ENCODE peak calls at places on chromosomes 4 and X, in seven cellular contexts. P, G, I, Y, E, L and V are unnamed samples.

GRCh38 chrX:40933132-40934078 is 151.8 kb upstream of the USP9X start:
- DNase-seq in P (peak), G (no peak), I (no peak), Y (no peak), E (peak), L (no peak), V (no peak)

GRCh38 chr4:147916351-147916750 is 184.5 kb downstream of the ARHGAP10 start:
- DNase-seq in P (no peak), G (no peak), I (no peak), Y (no peak), E (no peak), L (no peak), V (no peak)

GRCh38 chr4:10687526-10687925 is 3.0 kb upstream of the CLNK start:
- DNase-seq in P (no peak), G (no peak), I (no peak), Y (no peak), E (no peak), L (no peak), V (no peak)

GRCh38 chr4:85928775-85929585 is 430.9 kb downstream of the MAPK10 start:
- DNase-seq in P (no peak), G (no peak), I (no peak), Y (no peak), E (no peak), L (no peak), V (no peak)

GRCh38 chr4:140756292-140757219 is at the start of gene TBC1D9:
- DNase-seq in P (peak), G (no peak), I (peak), Y (no peak), E (no peak), L (peak), V (peak)

GRCh38 chr4:110087116-110087708 is 111.2 kb downstream of the ELOVL6 start:
- DNase-seq in P (no peak), G (no peak), I (no peak), Y (no peak), E (no peak), L (peak), V (no peak)

GRCh38 chr4:90715242-90715641 is 588.0 kb downstream of the CCSER1 start:
- DNase-seq in P (no peak), G (no peak), I (no peak), Y (no peak), E (no peak), L (no peak), V (no peak)

GRCh38 chrX:130282151-130282550 is 13.5 kb upstream of the ZNF280C start:
- DNase-seq in P (no peak), G (no peak), I (no peak), Y (no peak), E (no peak), L (no peak), V (no peak)

GRCh38 chr4:132792305-132792704 is 356.8 kb upstream of the PCDH10 start:
- DNase-seq in P (no peak), G (no peak), I (no peak), Y (no peak), E (no peak), L (no peak), V (no peak)

GRCh38 chrX:31658360-31658759 is 586.5 kb upstream of the FTHL17 start:
- DNase-seq in P (peak), G (no peak), I (no peak), Y (no peak), E (peak), L (peak), V (no peak)

GRCh38 chrX:16579517-16579916 is 70.4 kb upstream of the S100G start:
- DNase-seq in P (no peak), G (no peak), I (no peak), Y (no peak), E (no peak), L (no peak), V (no peak)

GRCh38 chr4:4855293-4856070 is 4.0 kb upstream of the MSX1 start:
- DNase-seq in P (no peak), G (no peak), I (no peak), Y (no peak), E (no peak), L (no peak), V (no peak)

GRCh38 chrX:101462892-101463291 is 22.4 kb upstream of the ARMCX4 start:
- DNase-seq in P (peak), G (no peak), I (no peak), Y (no peak), E (no peak), L (peak), V (no peak)

GRCh38 chr4:107896158-107896645 is 35.1 kb upstream of the CYP2U1 start:
- DNase-seq in P (no peak), G (no peak), I (no peak), Y (no peak), E (no peak), L (no peak), V (no peak)

GRCh38 chr4:10584042-10584441 is 100.5 kb downstream of the CLNK start:
- DNase-seq in P (no peak), G (no peak), I (peak), Y (no peak), E (no peak), L (no peak), V (no peak)

GRCh38 chr4:110778526-110778925 is 155.6 kb upstream of the PITX2 start:
- DNase-seq in P (no peak), G (no peak), I (no peak), Y (no peak), E (no peak), L (no peak), V (no peak)

GRCh38 chr4:54100607-54101189 is 735 bp downstream of the GSX2 start:
- DNase-seq in P (no peak), G (no peak), I (no peak), Y (no peak), E (no peak), L (no peak), V (no peak)

GRCh38 chr4:55808187-55808586 is 11.4 kb upstream of the EXOC1L start:
- DNase-seq in P (no peak), G (no peak), I (no peak), Y (no peak), E (no peak), L (no peak), V (no peak)

GRCh38 chrX:106220177-106220576 is 52.1 kb downstream of the PWWP3B start:
- DNase-seq in P (peak), G (no peak), I (no peak), Y (no peak), E (no peak), L (no peak), V (no peak)

GRCh38 chr4:74539043-74539790 is 94.3 kb downstream of the AREG start:
- DNase-seq in P (no peak), G (no peak), I (no peak), Y (no peak), E (no peak), L (no peak), V (no peak)

GRCh38 chr4:14520171-14520570 is 482.1 kb upstream of the CPEB2 start:
- DNase-seq in P (no peak), G (no peak), I (no peak), Y (no peak), E (no peak), L (no peak), V (no peak)

GRCh38 chr4:152815078-152815477 is 35.3 kb downstream of the ARFIP1 start:
- DNase-seq in P (no peak), G (no peak), I (no peak), Y (no peak), E (no peak), L (no peak), V (no peak)

GRCh38 chr4:104592894-104593470 is 98.3 kb upstream of the CXXC4 start:
- DNase-seq in P (peak), G (no peak), I (no peak), Y (no peak), E (no peak), L (no peak), V (no peak)

GRCh38 chrX:29617725-29618124 is 597.6 kb upstream of the MAGEB2 start:
- DNase-seq in P (peak), G (no peak), I (no peak), Y (no peak), E (no peak), L (no peak), V (no peak)

GRCh38 chrX:154419688-154420401 is 8.5 kb downstream of the TAFAZZIN start:
- DNase-seq in P (no peak), G (no peak), I (no peak), Y (no peak), E (no peak), L (no peak), V (no peak)

GRCh38 chr4:147594107-147594506 is 23.1 kb upstream of the TMEM184C start:
- DNase-seq in P (no peak), G (no peak), I (no peak), Y (no peak), E (no peak), L (no peak), V (no peak)

GRCh38 chrX:24672701-24673190 is 21.0 kb upstream of the POLA1 start:
- DNase-seq in P (no peak), G (no peak), I (no peak), Y (no peak), E (no peak), L (no peak), V (no peak)

GRCh38 chr4:84235545-84235944 is 263.5 kb downstream of the NKX6-1 start:
- DNase-seq in P (no peak), G (no peak), I (no peak), Y (no peak), E (no peak), L (no peak), V (no peak)

GRCh38 chr4:98939892-98940298 is 11.0 kb upstream of the EIF4E start:
- DNase-seq in P (peak), G (no peak), I (no peak), Y (no peak), E (peak), L (peak), V (no peak)

GRCh38 chr4:167622481-167623240 is 388.4 kb upstream of the SPOCK3 start:
- DNase-seq in P (peak), G (no peak), I (no peak), Y (no peak), E (no peak), L (peak), V (no peak)

GRCh38 chr4:12679217-12679616 is 804.9 kb downstream of the RAB28 start:
- DNase-seq in P (peak), G (no peak), I (no peak), Y (no peak), E (no peak), L (no peak), V (no peak)